ENCODE peak calls at places on chromosomes 11 and 22, in nine cellular contexts. N is GM23338, M is HL-60, I is body of pancreas, S is neural progenitor cell, Z is psoas muscle, L is thoracic aorta, K is ovary, B is stomach. X is an unnamed sample.
A peak's percentile ranks its signal among the peaks of the same experiment; 100 is the strongest.

GRCh38 chr11:6251120-6251733 is 8.4 kb upstream of the CCKBR start:
- DNase-seq in N (peak; percentile 90), M (peak; percentile 59), I (peak; percentile 92), S (peak; percentile 85), Z (peak; percentile 82), L (no peak), K (peak; percentile 66), B (peak; percentile 90), X (peak; percentile 67)

GRCh38 chr11:120494595-120494994 is 17.0 kb upstream of the GRIK4 start:
- DNase-seq in N (no peak), M (no peak), I (no peak), S (no peak), Z (no peak), L (no peak), K (no peak), B (no peak), X (no peak)

GRCh38 chr22:39530692-39531331 is 1.7 kb downstream of the RPS19BP1 start:
- DNase-seq in N (peak; percentile 89), M (peak; percentile 85), I (no peak), S (peak; percentile 53), Z (no peak), L (no peak), K (no peak), B (no peak), X (no peak)

GRCh38 chr11:109145287-109145686 is 276.7 kb upstream of the C11orf87 start:
- DNase-seq in N (no peak), M (no peak), I (no peak), S (no peak), Z (no peak), L (no peak), K (no peak), B (no peak), X (no peak)

GRCh38 chr11:12089473-12089872 is 20.9 kb upstream of the MICAL2 start:
- DNase-seq in N (no peak), M (no peak), I (no peak), S (no peak), Z (no peak), L (no peak), K (no peak), B (no peak), X (no peak)

GRCh38 chr11:78219493-78220217 is 30.9 kb downstream of the USP35 start:
- DNase-seq in N (no peak), M (no peak), I (no peak), S (no peak), Z (no peak), L (no peak), K (no peak), B (no peak), X (no peak)

GRCh38 chr11:27718346-27718852 is 18.1 kb upstream of the BDNF start:
- DNase-seq in N (peak; percentile 93), M (no peak), I (peak; percentile 37), S (peak; percentile 91), Z (no peak), L (no peak), K (no peak), B (no peak), X (no peak)

GRCh38 chr11:77244277-77245014 is 57.0 kb downstream of the GDPD4 start:
- DNase-seq in N (no peak), M (no peak), I (no peak), S (no peak), Z (no peak), L (no peak), K (no peak), B (no peak), X (no peak)

GRCh38 chr11:108144615-108145014 is 23.2 kb downstream of the ACAT1 start:
- DNase-seq in N (no peak), M (no peak), I (no peak), S (no peak), Z (no peak), L (no peak), K (no peak), B (no peak), X (no peak)

GRCh38 chr11:69536406-69536805 is 54.9 kb downstream of the LINC01488 start:
- DNase-seq in N (no peak), M (no peak), I (no peak), S (no peak), Z (no peak), L (no peak), K (no peak), B (no peak), X (no peak)

GRCh38 chr11:8913961-8914660 is 3.1 kb downstream of the AKIP1 start:
- DNase-seq in N (peak; percentile 78), M (peak; percentile 52), I (peak; percentile 33), S (peak; percentile 64), Z (no peak), L (no peak), K (peak; percentile 43), B (no peak), X (no peak)

GRCh38 chr11:10044618-10045017 is 249.4 kb downstream of the SBF2 start:
- DNase-seq in N (peak; percentile 68), M (no peak), I (no peak), S (peak; percentile 40), Z (no peak), L (no peak), K (no peak), B (no peak), X (no peak)

GRCh38 chr22:23225337-23225723 is 45.0 kb downstream of the BCR start:
- DNase-seq in N (no peak), M (no peak), I (no peak), S (no peak), Z (no peak), L (no peak), K (no peak), B (no peak), X (no peak)

GRCh38 chr22:23227380-23227779 is 47.1 kb downstream of the BCR start:
- DNase-seq in N (no peak), M (no peak), I (no peak), S (no peak), Z (no peak), L (no peak), K (no peak), B (no peak), X (no peak)

GRCh38 chr22:23225724-23226496 is 45.6 kb downstream of the BCR start:
- DNase-seq in N (no peak), M (no peak), I (no peak), S (no peak), Z (no peak), L (no peak), K (no peak), B (peak; percentile 74), X (no peak)

GRCh38 chr22:23228503-23228902 is 48.2 kb downstream of the BCR start:
- DNase-seq in N (no peak), M (no peak), I (no peak), S (no peak), Z (no peak), L (no peak), K (no peak), B (no peak), X (no peak)

DNA sequence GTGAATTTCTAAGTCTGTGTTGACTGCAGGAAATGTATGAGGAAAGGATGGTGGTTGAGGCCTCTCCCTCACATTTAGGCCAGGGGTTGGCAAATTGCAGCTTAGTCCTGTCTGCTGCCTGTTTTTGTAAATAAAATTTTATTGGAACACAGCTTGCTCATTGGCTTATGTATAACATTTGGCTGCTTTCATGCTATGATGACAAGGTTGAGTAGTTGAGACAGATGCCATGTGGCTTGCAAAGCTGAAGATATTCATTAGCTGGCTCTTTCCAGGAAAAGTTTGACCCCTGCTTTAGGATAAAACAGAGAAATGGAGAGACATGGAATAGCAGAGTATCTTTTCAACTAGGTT is 46.2 kb downstream of the BCR start:
- DNase-seq in N (no peak), M (no peak), I (no peak), S (no peak), Z (no peak), L (no peak), K (no peak), B (no peak), X (no peak)
- H3K4me3 ChIP-seq in N (no peak overlapping the region), M (no peak overlapping the region), I (no peak overlapping the region), S (no peak overlapping the region), Z (no peak overlapping the region), L (peak overlapping the region; percentile 33), K (no peak overlapping the region), B (no peak overlapping the region), X (no peak overlapping the region)

DNA sequence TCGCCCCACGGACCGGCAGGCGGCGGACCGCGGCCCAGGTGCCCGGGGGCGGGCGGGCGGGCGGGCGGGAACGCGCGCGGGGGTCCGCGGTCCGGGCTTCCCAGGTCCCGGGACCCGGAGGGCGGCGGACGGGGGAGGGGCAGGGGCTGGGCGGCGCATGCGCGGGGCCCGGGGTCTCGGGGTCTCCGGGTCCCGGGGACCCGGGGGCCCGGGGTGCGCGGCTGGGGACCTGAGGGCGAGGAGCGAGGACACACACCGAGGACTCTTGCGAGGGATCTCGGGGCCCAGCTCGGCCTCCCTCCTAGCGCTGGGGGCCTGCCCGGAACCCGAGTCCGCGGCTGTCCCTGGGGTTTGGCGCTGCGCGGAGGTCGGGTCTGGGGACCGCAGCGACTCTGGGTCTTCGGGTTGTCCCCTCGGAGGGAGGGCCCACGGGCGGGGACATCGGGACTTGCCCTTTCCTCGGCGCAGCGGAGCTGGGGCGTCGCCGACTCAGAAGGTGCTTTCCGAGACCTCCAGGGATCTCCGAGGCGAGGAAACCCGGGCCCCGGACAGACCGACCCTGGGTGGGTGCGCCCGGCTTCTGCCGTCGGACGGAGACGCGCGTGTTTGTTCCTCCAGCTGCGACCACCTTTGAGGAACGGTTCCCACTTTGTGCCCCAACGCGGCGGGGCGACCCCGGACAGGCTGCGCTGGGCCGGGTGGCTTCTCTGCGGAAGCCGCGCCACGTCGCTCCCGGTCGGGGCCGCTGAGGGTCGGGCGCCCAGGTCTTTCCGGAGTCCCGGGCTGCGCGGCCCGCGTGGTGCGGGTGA is 493 bp downstream of the PPARA start:
- DNase-seq in N (peak; percentile 39), M (peak; percentile 15), I (peak; percentile 53), S (peak; percentile 69), Z (peak; percentile 71), L (no peak), K (peak; percentile 71), B (peak; percentile 41), X (no peak)
- H3K27ac ChIP-seq in N (no peak overlapping the region), M (peak overlapping the region; percentile 57), I (peak overlapping the region; percentile 77), S (no peak overlapping the region), Z (peak overlapping the region; percentile 92), L (peak overlapping the region; percentile 54), K (peak overlapping the region; percentile 94), B (peak overlapping the region; percentile 91), X (peak overlapping the region; percentile 95)

DNA sequence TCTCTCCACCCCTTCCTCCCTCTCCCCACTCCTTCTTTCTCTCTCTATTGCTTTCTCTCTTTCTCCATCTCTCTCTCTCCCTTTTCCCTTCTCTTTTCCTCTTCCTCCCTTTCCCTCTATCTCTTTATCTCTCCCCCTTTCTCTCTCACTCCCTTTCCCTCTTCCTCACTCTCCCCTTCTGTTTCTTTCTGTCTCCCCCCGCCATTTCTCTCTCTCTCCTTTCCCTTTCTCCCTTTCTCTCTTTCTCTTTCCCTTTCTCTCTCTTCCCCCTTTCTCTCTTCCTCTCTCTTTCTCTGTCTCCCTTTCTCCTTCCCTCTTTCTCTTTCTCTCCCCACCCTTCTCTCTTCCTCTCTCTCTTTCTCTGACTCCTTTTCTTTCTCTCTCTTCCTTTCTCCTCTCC is 127.0 kb downstream of the MN1 start:
- DNase-seq in N (no peak), M (no peak), I (no peak), S (no peak), Z (no peak), L (no peak), K (no peak), B (no peak), X (no peak)
- H3K4me3 ChIP-seq in N (no peak overlapping the region), M (no peak overlapping the region), I (no peak overlapping the region), S (no peak overlapping the region), Z (no peak overlapping the region), L (no peak overlapping the region), K (no peak overlapping the region), B (no peak overlapping the region), X (no peak overlapping the region)

DNA sequence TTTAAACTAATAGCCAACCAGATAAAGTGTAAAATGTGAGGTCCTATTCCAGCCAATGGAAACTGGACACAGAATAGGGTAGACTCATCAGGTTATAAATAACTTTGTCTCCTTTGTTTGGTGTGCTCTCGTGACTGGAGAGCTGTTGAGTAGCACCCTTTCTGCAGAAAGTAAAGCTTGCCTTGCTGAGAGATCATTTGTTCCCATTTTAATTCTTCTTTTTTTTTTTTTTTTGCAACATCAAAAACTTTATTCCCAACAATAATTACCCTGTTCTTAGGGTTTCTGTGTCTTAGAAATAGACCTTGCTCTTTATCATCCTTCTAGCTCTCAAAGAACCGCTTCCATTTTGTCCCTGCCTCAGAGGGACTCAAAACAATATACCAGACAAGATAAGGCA is 220.4 kb downstream of the FAM76B start:
- DNase-seq in N (no peak), M (no peak), I (no peak), S (no peak), Z (no peak), L (no peak), K (no peak), B (no peak), X (no peak)
- H3K27ac ChIP-seq in N (no peak overlapping the region), M (no peak overlapping the region), I (no peak overlapping the region), S (no peak overlapping the region), Z (no peak overlapping the region), L (no peak overlapping the region), K (no peak overlapping the region), B (no peak overlapping the region), X (no peak overlapping the region)

X was measured in right atrium auricular region.